ENCODE peak calls at places on chromosomes 4 and X, in four cellular contexts. O, M, P and R are unnamed samples.

GRCh38 chr4:6116696-6117285 is 83.6 kb downstream of the JAKMIP1 start:
- DNase-seq in P (no peak), M (no peak), O (no peak), R (no peak)

GRCh38 chrX:123392921-123393320 is 208.8 kb downstream of the GRIA3 start:
- DNase-seq in M (no peak), P (no peak), O (no peak), R (no peak)

GRCh38 chrX:23373129-23373804 is 38.6 kb downstream of the PTCHD1 start:
- DNase-seq in M (no peak), O (peak), P (no peak), R (no peak)

GRCh38 chrX:74286950-74287349 is 17.0 kb upstream of the ZCCHC13 start:
- DNase-seq in M (no peak), P (no peak), O (peak), R (no peak)

GRCh38 chrX:149314031-149314430 is 191.1 kb downstream of the IDS start:
- DNase-seq in O (peak), P (no peak), M (no peak), R (no peak)

GRCh38 chr4:10688022-10688421 is 3.5 kb upstream of the CLNK start:
- DNase-seq in P (no peak), O (no peak), M (peak), R (no peak)

GRCh38 chr4:149522031-149522430 is 293.6 kb downstream of the IQCM start:
- DNase-seq in P (no peak), M (peak), O (no peak), R (peak)

GRCh38 chr4:36209941-36210663 is 34.2 kb downstream of the ARAP2 start:
- DNase-seq in P (no peak), M (no peak), O (no peak), R (no peak)

GRCh38 chr4:26302390-26302897 is 18.4 kb upstream of the RBPJ start:
- DNase-seq in P (no peak), O (no peak), M (no peak), R (no peak)

GRCh38 chrX:47828984-47829383 is 7.7 kb upstream of the ZNF81 start:
- DNase-seq in M (no peak), O (no peak), P (no peak), R (no peak)

GRCh38 chr4:79121223-79121622 is 182.0 kb upstream of the PAQR3 start:
- DNase-seq in P (no peak), M (no peak), O (no peak), R (no peak)

GRCh38 chrX:133297284-133297683 is 79.1 kb upstream of the TFDP3 start:
- DNase-seq in M (no peak), O (peak), P (no peak), R (no peak)

GRCh38 chrX:43423876-43424275 is 232.2 kb upstream of the MAOA start:
- DNase-seq in P (no peak), O (no peak), M (no peak), R (no peak)

GRCh38 chr4:94014484-94015136 is 186.1 kb downstream of the ATOH1 start:
- DNase-seq in P (no peak), M (no peak), O (no peak), R (no peak)

GRCh38 chrX:67700607-67701006 is 156.8 kb downstream of the AR start:
- DNase-seq in M (no peak), P (no peak), O (no peak), R (no peak)

GRCh38 chr4:42655921-42656735 is 777 bp downstream of the ATP8A1 start:
- DNase-seq in M (no peak), O (peak), P (peak), R (no peak)

GRCh38 chr4:104491396-104491821 is 3.3 kb downstream of the CXXC4 start:
- DNase-seq in M (no peak), P (no peak), O (peak), R (no peak)

GRCh38 chr4:109588176-109588575 is 28.1 kb downstream of the MCUB start:
- DNase-seq in O (no peak), M (no peak), P (no peak), R (no peak)

GRCh38 chrX:87900320-87900908 is 382.8 kb downstream of the KLHL4 start:
- DNase-seq in P (no peak), O (no peak), M (no peak), R (no peak)

GRCh38 chrX:109199726-109200125 is 282.2 kb downstream of the GUCY2F start:
- DNase-seq in P (no peak), O (peak), M (no peak), R (no peak)

GRCh38 chr4:40848981-40849380 is 99.2 kb downstream of the NSUN7 start:
- DNase-seq in P (no peak), O (peak), M (no peak), R (no peak)

GRCh38 chr4:1579834-1580686 is 104.1 kb downstream of the FAM53A start:
- DNase-seq in M (no peak), P (peak), O (peak), R (no peak)